ENCODE peak calls at places on chromosome X, in ten cellular contexts. C, Z, H, K, A, G, O, X, D and Y are unnamed samples. For H3K36me3, the result is how much of the 10 kb centered on the place peaks cover.

GRCh38 chrX:153952373-153953026 is 8.1 kb upstream of the RENBP start:
- DNase-seq in H (no peak), O (no peak), G (no peak), C (no peak), Z (no peak), X (no peak), D (no peak), A (no peak), K (no peak), Y (no peak)

GRCh38 chrX:9566150-9566621 is 101.3 kb downstream of the TBL1X start:
- DNase-seq in Z (no peak), H (peak), K (peak), G (peak), X (no peak), O (no peak), D (peak), C (peak), A (no peak), Y (no peak)

GRCh38 chrX:7133036-7133412 is 14.5 kb upstream of the STS start:
- DNase-seq in C (peak), A (no peak), H (peak), X (no peak), Z (no peak), G (no peak), K (no peak), D (no peak), O (peak), Y (no peak)

GRCh38 chrX:40098264-40099045 is 697 bp upstream of the BCOR start:
- DNase-seq in O (no peak), A (peak), D (no peak), H (peak), G (peak), X (no peak), C (peak), Z (peak), K (no peak), Y (no peak)

GRCh38 chrX:152445926-152446325 is 5.2 kb downstream of the GABRA3 start:
- DNase-seq in G (no peak), A (no peak), X (no peak), C (no peak), K (no peak), H (no peak), Z (no peak), O (no peak), D (no peak), Y (no peak)

GRCh38 chrX:40209951-40210617 is 112.3 kb upstream of the BCOR start:
- DNase-seq in A (no peak), G (no peak), H (no peak), O (no peak), Z (no peak), K (no peak), X (no peak), C (no peak), D (no peak), Y (no peak)

GRCh38 chrX:110318664-110318968 is 731 bp upstream of the AMMECR1 start:
- DNase-seq in D (no peak), C (no peak), K (no peak), H (no peak), Z (peak), X (no peak), G (no peak), O (peak), A (no peak), Y (no peak)

GRCh38 chrX:3426552-3426951 is 80.1 kb upstream of the MXRA5 start:
- DNase-seq in D (no peak), Z (no peak), H (no peak), X (no peak), C (no peak), A (no peak), O (no peak), G (no peak), K (no peak), Y (no peak)

GRCh38 chrX:39819921-39820849 is 277.6 kb downstream of the BCOR start:
- DNase-seq in C (no peak), H (no peak), A (peak), D (no peak), O (no peak), G (no peak), X (no peak), Z (no peak), K (no peak), Y (no peak)

GRCh38 chrX:136725446-136726104 is 55.2 kb downstream of the ARHGEF6 start:
- DNase-seq in G (no peak), X (no peak), D (no peak), A (no peak), H (peak), C (no peak), Z (no peak), K (peak), O (no peak), Y (no peak)

GRCh38 chrX:129934952-129935351 is 29.0 kb downstream of the UTP14A start:
- DNase-seq in D (no peak), G (no peak), Z (no peak), H (no peak), C (no peak), O (no peak), X (no peak), A (no peak), K (no peak), Y (no peak)

GRCh38 chrX:17680732-17681413 is 56.4 kb upstream of the SCML1 start:
- DNase-seq in C (no peak), X (no peak), D (peak), K (no peak), O (no peak), A (no peak), G (no peak), Z (no peak), H (no peak), Y (no peak)

GRCh38 chrX:12988797-12989196 is 13.9 kb downstream of the TMSB4X start:
- DNase-seq in C (no peak), K (peak), G (peak), O (peak), Z (no peak), D (no peak), H (no peak), X (no peak), A (no peak), Y (no peak)

GRCh38 chrX:104098151-104098808 is 14.0 kb upstream of the ZCCHC18 start:
- DNase-seq in A (peak), D (no peak), H (peak), C (no peak), K (peak), G (peak), X (no peak), Z (peak), O (no peak), Y (no peak)

GRCh38 chrX:55758033-55758432 is 40.5 kb downstream of the RRAGB start:
- DNase-seq in O (no peak), C (no peak), G (no peak), X (no peak), A (no peak), D (no peak), H (no peak), Z (no peak), K (peak), Y (no peak)

GRCh38 chrX:40245411-40246140 is 147.8 kb upstream of the BCOR start:
- DNase-seq in A (no peak), C (peak), D (no peak), X (no peak), G (no peak), O (no peak), K (peak), H (peak), Z (no peak), Y (no peak)

GRCh38 chrX:39895228-39896110 is 202.3 kb downstream of the BCOR start:
- DNase-seq in G (no peak), A (no peak), D (no peak), C (no peak), H (no peak), K (no peak), X (no peak), O (no peak), Z (no peak), Y (no peak)

GRCh38 chrX:17836830-17837229 is 24.3 kb downstream of the RAI2 start:
- DNase-seq in X (no peak), O (no peak), A (no peak), D (no peak), H (no peak), K (no peak), C (no peak), Z (no peak), G (no peak), Y (no peak)

GRCh38 chrX:81377329-81377728 is 175.4 kb downstream of the SH3BGRL start:
- DNase-seq in Z (peak), C (no peak), X (no peak), H (no peak), K (peak), D (no peak), O (no peak), G (no peak), A (peak), Y (no peak)

GRCh38 chrX:97322401-97322800 is 438.7 kb downstream of the RPA4 start:
- DNase-seq in X (no peak), H (no peak), K (no peak), D (no peak), O (no peak), G (no peak), C (no peak), A (no peak), Z (no peak), Y (no peak)

GRCh38 chrX:40095588-40096394 is 2.0 kb downstream of the BCOR start:
- DNase-seq in K (no peak), H (no peak), O (no peak), Z (peak), A (peak), G (no peak), D (no peak), C (peak), X (no peak), Y (no peak)

GRCh38 chrX:134148293-134148692 is 88.7 kb upstream of the CCDC160 start:
- DNase-seq in K (no peak), X (no peak), D (no peak), H (no peak), Z (no peak), O (no peak), A (no peak), G (no peak), C (no peak), Y (no peak)

GRCh38 chrX:14936561-14936960 is 63.3 kb downstream of the MOSPD2 start:
- DNase-seq in A (no peak), G (no peak), D (peak), Z (no peak), O (no peak), K (peak), H (peak), X (no peak), C (no peak), Y (no peak)

GRCh38 chrX:72554448-72555140 is 18.0 kb downstream of the HDAC8 start:
- DNase-seq in A (peak), H (no peak), K (peak), X (no peak), C (no peak), D (no peak), Z (peak), G (no peak), O (peak), Y (no peak)

GRCh38 chrX:31319586-31319985 is 247.7 kb upstream of the FTHL17 start:
- DNase-seq in X (no peak), A (no peak), G (no peak), C (no peak), Z (no peak), H (no peak), O (no peak), K (peak), D (no peak), Y (no peak)

GRCh38 chrX:103276581-103277002 is at the start of gene TCEAL5:
- DNase-seq in C (no peak), O (no peak), X (no peak), D (no peak), A (no peak), K (no peak), Z (no peak), G (no peak), H (peak), Y (no peak)

GRCh38 chrX:12080265-12080664 is 58.0 kb upstream of the FRMPD4 start:
- DNase-seq in C (no peak), G (no peak), A (peak), D (no peak), K (peak), X (no peak), H (no peak), Z (peak), O (no peak), Y (no peak)

GRCh38 chrX:47458528-47458927 is 24.5 kb downstream of the ZNF41 start:
- DNase-seq in A (no peak), H (no peak), C (no peak), K (no peak), X (no peak), O (no peak), G (no peak), D (no peak), Z (no peak), Y (no peak)

GRCh38 chrX:47662144-47662657 is 3.2 kb upstream of the UXT start:
- DNase-seq in D (peak), Z (no peak), X (no peak), A (no peak), G (no peak), O (no peak), K (peak), C (no peak), H (no peak), Y (no peak)

GRCh38 chrX:133373366-133374079 is 41.8 kb downstream of the GPC4 start:
- DNase-seq in X (no peak), C (no peak), G (peak), A (no peak), O (no peak), Z (no peak), K (no peak), H (no peak), D (no peak), Y (no peak)

GRCh38 chrX:18894156-18894555 is 89.8 kb downstream of the PHKA2 start:
- DNase-seq in X (no peak), K (no peak), G (no peak), A (no peak), C (no peak), H (no peak), O (no peak), Z (no peak), D (no peak), Y (no peak)

GRCh38 chrX:100864967-100865366 is 9.2 kb downstream of the NOX1 start:
- DNase-seq in O (no peak), D (no peak), K (peak), Z (no peak), H (peak), C (no peak), X (no peak), A (no peak), G (no peak), Y (no peak)

GRCh38 chrX:39592776-39593175 is 505.0 kb downstream of the BCOR start:
- DNase-seq in C (no peak), X (no peak), O (no peak), G (no peak), H (no peak), D (no peak), K (no peak), Z (no peak), A (no peak), Y (no peak)

GRCh38 chrX:152072236-152072635 is 66.1 kb downstream of the MAGEA10 start:
- DNase-seq in X (no peak), C (no peak), Z (no peak), K (peak), D (peak), O (no peak), G (peak), A (no peak), H (no peak), Y (no peak)

DNA sequence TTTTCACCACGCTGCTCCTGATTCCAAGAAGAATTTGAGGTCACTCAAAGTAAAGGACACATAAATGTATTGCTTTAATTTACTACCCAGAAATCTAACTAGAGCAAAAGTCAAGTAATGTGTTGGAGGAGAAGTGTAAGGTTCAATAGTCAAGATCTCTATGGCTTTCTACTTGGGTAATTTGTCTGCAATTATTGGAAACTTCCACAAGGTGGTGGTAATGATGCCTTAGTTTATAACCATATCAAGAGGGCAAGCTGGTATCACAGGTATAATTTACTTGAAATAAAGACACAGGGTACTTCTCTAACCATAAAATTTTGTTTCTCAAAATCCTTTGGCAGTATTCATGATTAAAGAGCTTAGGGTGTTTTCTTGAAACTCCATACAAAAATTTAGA is 10.2 kb upstream of the GRIA3 start:
- DNase-seq in K (no peak), H (no peak), D (no peak), A (peak), G (no peak), X (no peak), O (no peak), Z (peak), C (no peak), Y (no peak)
- TF ChIP-seq CTCF in K (no peak), H (no peak), D (peak), A (peak), G (no peak), X (no peak), O (no peak), Z (peak), C (no peak), Y (peak)

GRCh38 chrX:353566-354535 is 32.9 kb downstream of the PPP2R3B start:
- DNase-seq in X (peak), C (peak), Z (no peak), K (no peak), O (no peak), H (no peak), G (no peak), D (no peak), A (no peak), Y (no peak)

GRCh38 chrX:352582-353314 is 34.0 kb downstream of the PPP2R3B start:
- DNase-seq in K (no peak), D (no peak), Z (no peak), X (peak), A (no peak), C (peak), G (no peak), O (no peak), H (no peak), Y (no peak)

GRCh38 chrX:351736-352135 is 33.1 kb upstream of the GTPBP6 start:
- DNase-seq in O (no peak), G (no peak), K (no peak), H (no peak), D (no peak), Z (no peak), A (no peak), X (peak), C (peak), Y (no peak)

GRCh38 chrX:350534-351321 is 32.1 kb upstream of the GTPBP6 start:
- DNase-seq in O (no peak), H (no peak), Z (no peak), A (no peak), D (no peak), K (no peak), G (no peak), X (no peak), C (peak), Y (no peak)

GRCh38 chrX:352181-352580 is 33.6 kb upstream of the GTPBP6 start:
- DNase-seq in A (no peak), G (no peak), H (no peak), D (no peak), O (no peak), X (no peak), K (no peak), Z (no peak), C (peak), Y (no peak)
- H3K36me3 ChIP-seq in A (under half), G (under half), H (under half), D (under half), O (under half), X (under half), K (under half), Z (half or more), C (under half), Y (under half)

GRCh38 chrX:73943900-73944581 is 359.9 kb upstream of the ZCCHC13 start:
- DNase-seq in Z (peak), K (peak), X (peak), A (peak), D (no peak), C (peak), H (peak), G (peak), O (peak), Y (peak)
- TF ChIP-seq CTCF in Z (no peak), K (no peak), X (no peak), A (no peak), D (no peak), C (no peak), H (no peak), G (no peak), O (no peak), Y (no peak)

GRCh38 chrX:53561912-53562311 is 124.6 kb downstream of the HUWE1 start:
- DNase-seq in C (no peak), X (no peak), A (no peak), O (no peak), G (no peak), Z (no peak), K (no peak), D (no peak), H (no peak), Y (no peak)
- H3K36me3 ChIP-seq in C (half or more), X (half or more), A (under half), O (under half), G (under half), Z (half or more), K (half or more), D (under half), H (under half), Y (under half)

DNA sequence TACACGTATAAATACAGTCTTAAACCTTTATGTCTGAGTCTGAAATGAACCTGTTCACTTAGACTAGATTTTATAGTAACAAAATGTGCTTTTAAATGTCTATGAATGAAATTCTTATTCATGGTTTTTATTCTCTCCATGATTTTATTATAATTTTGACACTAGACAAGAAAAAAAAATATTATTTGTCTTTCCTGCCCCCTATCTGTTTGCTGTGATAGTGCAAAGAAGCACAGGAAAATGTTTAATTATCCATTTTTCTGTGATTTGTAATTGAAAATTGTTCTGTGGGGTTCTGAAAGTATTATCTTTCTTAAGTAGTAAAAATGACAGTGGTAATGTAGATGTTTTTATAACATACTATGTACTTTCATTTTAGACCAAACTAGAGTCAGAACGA is 52.0 kb downstream of the INTS6L start:
- DNase-seq in C (no peak), Z (peak), A (no peak), X (no peak), D (no peak), O (no peak), G (no peak), H (no peak), K (no peak), Y (no peak)
- TF ChIP-seq CTCF in C (peak), Z (peak), A (peak), X (peak), D (peak), O (no peak), G (no peak), H (peak), K (peak), Y (peak)

GRCh38 chrX:53379747-53380146 is 42.7 kb downstream of the SMC1A start:
- DNase-seq in A (no peak), C (no peak), Z (no peak), K (no peak), H (no peak), G (no peak), D (no peak), O (no peak), X (no peak), Y (no peak)
- H3K36me3 ChIP-seq in A (under half), C (half or more), Z (half or more), K (under half), H (under half), G (under half), D (under half), O (under half), X (under half), Y (under half)

GRCh38 chrX:21812628-21813027 is 26.8 kb upstream of the MBTPS2 start:
- DNase-seq in K (no peak), G (no peak), Z (no peak), D (no peak), X (no peak), H (no peak), A (no peak), O (no peak), C (no peak), Y (no peak)

GRCh38 chrX:21806691-21807090 is 32.7 kb upstream of the MBTPS2 start:
- DNase-seq in D (no peak), A (no peak), H (no peak), O (no peak), G (no peak), Z (no peak), K (no peak), X (no peak), C (no peak), Y (no peak)

GRCh38 chrX:21813612-21814368 is 25.6 kb upstream of the MBTPS2 start:
- DNase-seq in O (no peak), Z (no peak), D (no peak), A (peak), K (no peak), H (no peak), C (no peak), X (no peak), G (no peak), Y (no peak)

DNA sequence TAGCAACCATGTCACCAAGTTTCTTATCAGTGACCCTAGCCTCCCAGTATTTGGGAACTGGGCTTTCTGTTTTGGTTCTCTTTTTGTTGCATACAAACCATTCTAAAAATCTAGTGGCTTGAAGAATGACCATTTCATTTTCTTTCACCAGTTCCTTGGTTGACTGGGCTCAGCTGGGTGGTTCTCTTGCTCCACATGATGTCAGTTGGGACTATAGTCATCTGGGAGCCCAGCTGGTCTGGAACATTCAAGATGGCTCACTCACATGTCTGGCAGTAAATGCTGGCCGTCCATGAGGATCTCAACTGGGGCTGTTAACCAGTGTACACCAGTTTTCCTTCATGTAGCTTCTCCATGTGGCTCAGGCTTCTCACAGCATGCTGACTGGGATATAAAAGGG is 27.6 kb upstream of the MBTPS2 start:
- DNase-seq in D (no peak), O (no peak), C (no peak), X (no peak), G (no peak), K (no peak), Z (no peak), H (no peak), A (no peak), Y (no peak)
- TF ChIP-seq CTCF in D (no peak), O (no peak), C (no peak), X (no peak), G (no peak), K (no peak), Z (no peak), H (no peak), A (no peak), Y (no peak)